ENCODE peak calls at places on chromosomes 7 and 10, in six cellular contexts. Q is K562, N is GM12878, X is HepG2, S is GM12891, C is H1. R is an unnamed sample.

GRCh38 chr7:16918288-16918895 is 36.6 kb upstream of the AGR3 start:
- DNase-seq in Q (peak; percentile 29), N (no peak), X (peak; percentile 31), S (no peak), C (no peak), R (no peak)

GRCh38 chr7:67866054-67866453 is 869.4 kb downstream of the TYW1 start:
- DNase-seq in Q (no peak), N (no peak), X (no peak), S (no peak), C (no peak), R (no peak)

GRCh38 chr7:35454575-35455385 is 200.9 kb upstream of the TBX20 start:
- DNase-seq in Q (no peak), N (no peak), X (no peak), S (no peak), C (no peak), R (no peak)

GRCh38 chr7:107958764-107959526 is 44.0 kb downstream of the LAMB1 start:
- DNase-seq in Q (no peak), N (no peak), X (no peak), S (no peak), C (no peak), R (no peak)

GRCh38 chr7:139231513-139232376 is 708 bp downstream of the UBN2 start:
- DNase-seq in Q (peak; percentile 82), N (no peak), X (peak; percentile 58), S (peak; percentile 41), C (peak; percentile 3), R (peak; percentile 43)

GRCh38 chr10:16408379-16408778 is 28.4 kb upstream of the PTER start:
- DNase-seq in Q (no peak), N (no peak), X (no peak), S (no peak), C (no peak), R (no peak)

GRCh38 chr10:74081192-74081803 is 69.3 kb downstream of the AP3M1 start:
- DNase-seq in Q (peak; percentile 60), N (no peak), X (peak; percentile 50), S (no peak), C (no peak), R (no peak)

GRCh38 chr10:23069019-23069665 is 26.2 kb upstream of the MSRB2 start:
- DNase-seq in Q (no peak), N (peak; percentile 64), X (no peak), S (no peak), C (no peak), R (no peak)

GRCh38 chr7:377069-378040 is 87.4 kb downstream of the FOXL3 start:
- DNase-seq in Q (no peak), N (no peak), X (no peak), S (no peak), C (no peak), R (no peak)

GRCh38 chr10:7408003-7408493 is 2.8 kb downstream of the SFMBT2 start:
- DNase-seq in Q (no peak), N (no peak), X (no peak), S (no peak), C (no peak), R (no peak)

GRCh38 chr10:14450041-14450491 is 119.3 kb upstream of the FRMD4A start:
- DNase-seq in Q (no peak), N (no peak), X (no peak), S (no peak), C (no peak), R (no peak)

GRCh38 chr7:1562126-1562525 is 6.1 kb upstream of the TMEM184A start:
- DNase-seq in Q (no peak), N (no peak), X (no peak), S (no peak), C (no peak), R (no peak)

GRCh38 chr7:1560620-1561031 is 4.6 kb upstream of the TMEM184A start:
- DNase-seq in Q (no peak), N (no peak), X (no peak), S (no peak), C (no peak), R (no peak)

GRCh38 chr7:1559626-1560590 is 3.9 kb upstream of the TMEM184A start:
- DNase-seq in Q (no peak), N (no peak), X (no peak), S (no peak), C (no peak), R (no peak)

GRCh38 chr7:1562611-1563051 is 6.6 kb upstream of the TMEM184A start:
- DNase-seq in Q (no peak), N (no peak), X (no peak), S (no peak), C (no peak), R (no peak)

GRCh38 chr7:1561036-1561940 is 5.3 kb upstream of the TMEM184A start:
- DNase-seq in Q (no peak), N (no peak), X (no peak), S (no peak), C (no peak), R (no peak)
- TF ChIP-seq POLR2A in Q (no peak), N (no peak), X (no peak), S (no peak), C (no peak), R (no peak)

DNA sequence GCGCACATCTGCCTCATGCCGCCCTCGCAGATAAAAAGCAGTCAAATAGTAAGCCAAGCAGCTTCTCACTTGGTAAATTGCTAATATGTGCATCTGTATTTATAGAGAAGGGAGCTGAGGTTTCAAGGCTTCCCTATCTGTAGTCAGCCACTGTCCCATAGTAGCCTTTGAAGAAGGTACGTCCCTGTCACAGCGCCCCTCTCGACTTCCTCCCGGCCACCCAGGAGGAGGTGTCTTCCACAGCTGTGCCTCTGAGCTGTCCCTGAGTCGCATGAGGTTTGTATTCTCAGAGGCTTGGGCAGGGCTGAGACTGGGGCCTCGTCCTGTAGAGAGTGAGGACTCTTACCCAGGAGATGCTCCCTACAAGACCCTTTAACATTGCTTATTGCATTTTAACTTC is 49.0 kb downstream of the SPOCK2 start:
- DNase-seq in Q (no peak), N (no peak), X (no peak), S (no peak), C (no peak), R (no peak)
- TF ChIP-seq TAF1 in Q (no peak), N (no peak), X (no peak), S (no peak), C (no peak), R (no peak)

GRCh38 chr7:27243340-27244163 is 950 bp downstream of the EVX1 start:
- DNase-seq in Q (no peak), N (no peak), X (no peak), S (no peak), C (no peak), R (no peak)

GRCh38 chr7:27245124-27245797 is 2.7 kb downstream of the EVX1 start:
- DNase-seq in Q (no peak), N (no peak), X (no peak), S (no peak), C (no peak), R (no peak)

GRCh38 chr7:27242580-27243339 is at the start of gene EVX1:
- DNase-seq in Q (no peak), N (no peak), X (no peak), S (no peak), C (no peak), R (no peak)

GRCh38 chr7:27245798-27246691 is 3.4 kb downstream of the EVX1 start:
- DNase-seq in Q (peak; percentile 17), N (no peak), X (no peak), S (no peak), C (no peak), R (no peak)

GRCh38 chr7:27244488-27245123 is 2.0 kb downstream of the EVX1 start:
- DNase-seq in Q (no peak), N (no peak), X (no peak), S (no peak), C (no peak), R (no peak)
- TF ChIP-seq POLR2A in Q (no peak), N (no peak), X (no peak), S (no peak), C (no peak), R (no peak)

DNA sequence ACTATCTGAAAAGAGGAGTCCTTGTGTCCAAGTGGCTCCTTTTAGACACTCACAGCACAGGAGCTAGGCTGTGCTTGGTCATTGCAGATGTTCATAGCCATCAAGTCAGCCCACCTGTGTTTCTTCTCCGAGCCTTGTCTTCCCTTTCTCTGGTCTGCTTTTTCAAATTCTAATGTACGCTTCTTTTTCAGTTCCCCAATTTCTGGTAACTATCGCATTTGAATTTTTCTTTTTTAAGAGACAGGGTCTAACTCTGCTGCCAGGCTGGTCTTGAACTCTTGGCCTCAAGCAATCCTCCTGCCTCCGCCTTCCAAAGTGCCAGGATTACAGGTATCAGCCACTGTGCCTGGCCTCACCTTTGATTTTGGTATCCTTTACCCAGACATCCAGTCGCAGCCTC is 18.9 kb downstream of the APBB1IP start:
- DNase-seq in Q (no peak), N (peak; percentile 85), X (no peak), S (no peak), C (no peak), R (no peak)
- TF ChIP-seq TAF1 in Q (no peak), N (no peak), X (no peak), S (no peak), C (no peak), R (no peak)

GRCh38 chr7:52897708-52898107 is 137.7 kb upstream of the POM121L12 start:
- DNase-seq in Q (no peak), N (no peak), X (no peak), S (no peak), C (no peak), R (no peak)
- TF ChIP-seq POLR2A in Q (no peak), N (no peak), X (no peak), S (no peak), C (no peak), R (no peak)